ENCODE peak calls at places on chromosomes 7 and 10, in six cellular contexts. X is adrenal gland, Q is BJ, V is cardiac fibroblast, H is AG04450, D is bronchial epithelial cell. U is an unnamed sample.

GRCh38 chr10:79933961-79934360 is 14.9 kb downstream of the SFTPD start:
- DNase-seq in H (no peak), X (no peak), Q (no peak), D (peak), V (no peak), U (no peak)

GRCh38 chr7:18978108-18978495 is 139.3 kb downstream of the TWIST1 start:
- DNase-seq in H (peak), X (no peak), D (peak), V (peak), Q (peak), U (peak)

GRCh38 chr10:625335-625699 is 64.2 kb downstream of the DIP2C start:
- DNase-seq in X (peak), H (no peak), D (no peak), V (no peak), Q (no peak), U (no peak)

GRCh38 chr7:67105382-67105781 is 108.7 kb downstream of the TYW1 start:
- DNase-seq in Q (no peak), D (no peak), X (no peak), H (no peak), V (peak), U (no peak)

GRCh38 chr10:68142761-68143160 is 33.5 kb downstream of the MYPN start:
- DNase-seq in V (no peak), Q (no peak), D (no peak), X (no peak), H (no peak), U (no peak)

GRCh38 chr10:131902211-131902610 is 1.4 kb downstream of the PPP2R2D start:
- DNase-seq in H (no peak), V (no peak), D (no peak), X (no peak), Q (no peak), U (no peak)

GRCh38 chr7:2354173-2355078 is at the start of gene EIF3B:
- DNase-seq in X (peak), H (peak), D (peak), V (peak), Q (peak), U (peak)

GRCh38 chr10:124092270-124093075 is 925 bp downstream of the CHST15 start:
- DNase-seq in D (peak), H (no peak), Q (no peak), V (peak), X (peak), U (no peak)

GRCh38 chr10:68088744-68089143 is 13.7 kb upstream of the HERC4 start:
- DNase-seq in X (no peak), H (no peak), D (no peak), Q (no peak), V (peak), U (no peak)

GRCh38 chr7:138738551-138739335 is 37.6 kb upstream of the SVOPL start:
- DNase-seq in X (peak), Q (peak), D (peak), H (peak), V (peak), U (peak)

GRCh38 chr7:132755538-132756481 is 179.5 kb upstream of the PLXNA4 start:
- DNase-seq in H (no peak), Q (no peak), V (peak), X (no peak), D (no peak), U (no peak)

GRCh38 chr10:14386202-14386593 is 55.5 kb upstream of the FRMD4A start:
- DNase-seq in V (peak), D (peak), Q (peak), X (no peak), H (peak), U (no peak)

GRCh38 chr10:2925631-2926030 is 141.7 kb upstream of the PFKP start:
- DNase-seq in Q (no peak), D (peak), H (no peak), X (peak), V (peak), U (no peak)

GRCh38 chr7:128688492-128688891 is 16.4 kb downstream of the GARIN1A start:
- DNase-seq in Q (no peak), D (no peak), V (no peak), H (no peak), X (no peak), U (no peak)

GRCh38 chr10:77162697-77163096 is 474.9 kb downstream of the KCNMA1 start:
- DNase-seq in Q (no peak), V (no peak), H (no peak), X (no peak), D (peak), U (no peak)

GRCh38 chr7:82578430-82578829 is 134.9 kb upstream of the CACNA2D1 start:
- DNase-seq in V (peak), Q (no peak), X (no peak), H (no peak), D (no peak), U (no peak)

GRCh38 chr7:4265676-4266075 is 416.4 kb upstream of the FOXK1 start:
- DNase-seq in V (no peak), X (no peak), H (no peak), D (no peak), Q (no peak), U (no peak)

GRCh38 chr7:137538361-137538762 is 194.8 kb upstream of the PTN start:
- DNase-seq in D (peak), H (peak), Q (peak), X (no peak), V (peak), U (no peak)

GRCh38 chr7:16755397-16755796 is 1.8 kb downstream of the TSPAN13 start:
- DNase-seq in Q (no peak), H (no peak), X (no peak), V (no peak), D (peak), U (no peak)

GRCh38 chr7:129777195-129777844 is 165.8 kb downstream of the NRF1 start:
- DNase-seq in Q (no peak), V (no peak), D (no peak), H (no peak), X (no peak), U (no peak)

GRCh38 chr7:148045521-148045920 is 545.0 kb upstream of the C7orf33 start:
- DNase-seq in H (no peak), Q (no peak), V (no peak), X (no peak), D (no peak), U (no peak)

GRCh38 chr10:75632750-75633462 is 201.5 kb downstream of the LRMDA start:
- DNase-seq in H (no peak), V (peak), D (no peak), X (no peak), Q (no peak), U (no peak)

GRCh38 chr7:80018941-80019808 is 115.5 kb upstream of the GNAI1 start:
- DNase-seq in V (peak), X (peak), D (peak), Q (no peak), H (peak), U (no peak)

GRCh38 chr7:88480266-88480665 is 173.6 kb upstream of the STEAP4 start:
- DNase-seq in H (no peak), Q (no peak), X (no peak), V (no peak), D (no peak), U (no peak)

GRCh38 chr7:88485811-88486210 is 179.1 kb upstream of the STEAP4 start:
- DNase-seq in H (no peak), Q (no peak), D (no peak), V (no peak), X (no peak), U (no peak)

GRCh38 chr7:88477957-88478356 is 171.3 kb upstream of the STEAP4 start:
- DNase-seq in V (no peak), Q (no peak), H (no peak), X (no peak), D (no peak), U (no peak)

GRCh38 chr7:88480901-88481300 is 174.2 kb upstream of the STEAP4 start:
- DNase-seq in V (peak), Q (no peak), X (no peak), H (no peak), D (peak), U (no peak)
- TF ChIP-seq CTCF in V (no peak), Q (no peak), X (no peak), H (no peak), D (no peak), U (no peak)

GRCh38 chr10:47152861-47153349 is 147.1 kb upstream of the GDF10 start:
- DNase-seq in Q (no peak), H (no peak), V (no peak), D (peak), X (no peak), U (no peak)
- TF ChIP-seq CTCF in Q (peak), H (peak), V (peak), D (peak), X (no peak), U (peak)

GRCh38 chr10:102715880-102716279 is 1.4 kb downstream of the SFXN2 start:
- DNase-seq in Q (no peak), D (no peak), X (no peak), H (no peak), V (no peak), U (no peak)

GRCh38 chr10:102712843-102713242 is 1.4 kb downstream of the ARL3 start:
- DNase-seq in V (no peak), X (no peak), Q (no peak), H (no peak), D (no peak), U (no peak)

GRCh38 chr10:102713483-102713813 is 749 bp downstream of the ARL3 start:
- DNase-seq in V (no peak), Q (no peak), H (no peak), D (peak), X (no peak), U (no peak)

GRCh38 chr10:102713814-102714620 is at the start of gene ARL3:
- DNase-seq in X (peak), H (peak), Q (peak), V (peak), D (peak), U (peak)

GRCh38 chr10:102714621-102715455 is at the start of gene SFXN2:
- DNase-seq in X (no peak), Q (no peak), D (no peak), V (no peak), H (no peak), U (no peak)
- TF ChIP-seq CTCF in X (no peak), Q (no peak), D (peak), V (no peak), H (no peak), U (no peak)

GRCh38 chr7:100682991-100683658 is 9.6 kb downstream of the GNB2 start:
- DNase-seq in X (peak), D (no peak), H (no peak), Q (no peak), V (no peak), U (no peak)
- TF ChIP-seq CTCF in X (no peak), D (no peak), H (no peak), Q (no peak), V (no peak), U (no peak)

GRCh38 chr7:112571852-112572607 is 91.2 kb downstream of the LSMEM1 start:
- DNase-seq in V (no peak), H (no peak), X (no peak), D (peak), Q (no peak), U (no peak)

GRCh38 chr7:112567388-112567787 is 86.6 kb downstream of the LSMEM1 start:
- DNase-seq in D (no peak), X (no peak), H (no peak), V (no peak), Q (no peak), U (no peak)

GRCh38 chr7:112566392-112567324 is 85.9 kb downstream of the LSMEM1 start:
- DNase-seq in V (no peak), Q (no peak), D (no peak), H (no peak), X (no peak), U (no peak)
- TF ChIP-seq CTCF in V (no peak), Q (no peak), D (no peak), H (no peak), X (no peak), U (no peak)

GRCh38 chr10:78520737-78521430 is 487.2 kb downstream of the RPS24 start:
- DNase-seq in Q (no peak), D (peak), V (peak), H (no peak), X (no peak), U (no peak)
- TF ChIP-seq CTCF in Q (peak), D (peak), V (peak), H (peak), X (peak), U (peak)